ENCODE peak calls at places on chromosomes 3 and 15, in four cellular contexts. E is lower lobe of right lung, K is dorsolateral prefrontal cortex, L is neuronal stem cell. D is an unnamed sample.

GRCh38 chr15:75454471-75455418 is 3.3 kb upstream of the SIN3A start:
- DNase-seq in E (peak; percentile 83), K (peak; percentile 48), L (peak; percentile 69), D (peak; percentile 72)

GRCh38 chr3:27485853-27486252 is 1.7 kb upstream of the SLC4A7 start:
- DNase-seq in E (no peak), K (no peak), L (peak; percentile 29), D (no peak)

GRCh38 chr3:32885283-32885935 is 66.0 kb upstream of the CCR4 start:
- DNase-seq in E (no peak), K (no peak), L (no peak), D (no peak)

GRCh38 chr15:40650479-40650878 is 44.5 kb upstream of the RAD51 start:
- DNase-seq in E (no peak), K (no peak), L (no peak), D (no peak)

GRCh38 chr3:50221413-50222168 is 14.4 kb upstream of the GNAI2 start:
- DNase-seq in E (no peak), K (no peak), L (no peak), D (no peak)

GRCh38 chr3:105006164-105006563 is 360.5 kb upstream of the ALCAM start:
- DNase-seq in E (no peak), K (no peak), L (no peak), D (no peak)

GRCh38 chr15:39746176-39746575 is 36.5 kb downstream of the FSIP1 start:
- DNase-seq in E (no peak), K (no peak), L (no peak), D (no peak)

GRCh38 chr15:68781766-68782588 is 38.7 kb downstream of the ANP32A start:
- DNase-seq in E (peak; percentile 74), K (no peak), L (no peak), D (peak; percentile 89)

GRCh38 chr15:69609776-69610175 is 157.2 kb downstream of the RPLP1 start:
- DNase-seq in E (no peak), K (no peak), L (no peak), D (no peak)

GRCh38 chr3:71504250-71505036 is 79.1 kb downstream of the FOXP1 start:
- DNase-seq in E (no peak), K (no peak), L (no peak), D (no peak)

GRCh38 chr3:56369914-56370313 is 98.4 kb downstream of the ERC2 start:
- DNase-seq in E (no peak), K (no peak), L (no peak), D (no peak)

GRCh38 chr3:111260878-111261277 is 189.3 kb downstream of the NECTIN3 start:
- DNase-seq in E (no peak), K (no peak), L (no peak), D (no peak)

GRCh38 chr15:100284701-100285100 is 57.1 kb downstream of the ADAMTS17 start:
- DNase-seq in E (peak; percentile 57), K (no peak), L (no peak), D (no peak)

GRCh38 chr3:184645304-184645703 is 66.6 kb downstream of the MAGEF1 start:
- DNase-seq in E (peak; percentile 55), K (no peak), L (no peak), D (no peak)

GRCh38 chr3:125102470-125102869 is 46.7 kb upstream of the HEG1 start:
- DNase-seq in E (no peak), K (no peak), L (no peak), D (no peak)

GRCh38 chr15:88337993-88338392 is 81.5 kb upstream of the NTRK3 start:
- DNase-seq in E (no peak), K (no peak), L (no peak), D (no peak)

GRCh38 chr3:126133606-126134005 is 46.8 kb downstream of the ALDH1L1 start:
- DNase-seq in E (peak; percentile 35), K (peak; percentile 4), L (no peak), D (peak; percentile 51)

GRCh38 chr3:10599444-10599843 is 94.1 kb upstream of the ATP2B2 start:
- DNase-seq in E (no peak), K (no peak), L (no peak), D (no peak)

GRCh38 chr15:60582370-60583036 is 103.6 kb upstream of the ICE2 start:
- DNase-seq in E (no peak), K (no peak), L (no peak), D (no peak)

GRCh38 chr15:84962975-84963374 is 18.7 kb upstream of the PDE8A start:
- DNase-seq in E (no peak), K (no peak), L (no peak), D (no peak)

GRCh38 chr3:36919439-36920160 is 25.3 kb downstream of the TRANK1 start:
- DNase-seq in E (no peak), K (no peak), L (no peak), D (no peak)

GRCh38 chr15:63805993-63806980 is 27.5 kb downstream of the HERC1 start:
- DNase-seq in E (no peak), K (no peak), L (no peak), D (no peak)

GRCh38 chr3:167031364-167032049 is 348.6 kb downstream of the ZBBX start:
- DNase-seq in E (no peak), K (no peak), L (no peak), D (no peak)
- H3K27ac ChIP-seq in E (no peak overlapping the region), K (no peak overlapping the region), L (no peak overlapping the region), D (no peak overlapping the region)

GRCh38 chr3:185758912-185759311 is 65.9 kb downstream of the IGF2BP2 start:
- DNase-seq in E (no peak), K (no peak), L (no peak), D (no peak)

GRCh38 chr3:185759523-185759922 is 65.3 kb downstream of the IGF2BP2 start:
- DNase-seq in E (no peak), K (no peak), L (no peak), D (no peak)

GRCh38 chr3:185754920-185755319 is 69.9 kb downstream of the IGF2BP2 start:
- DNase-seq in E (no peak), K (no peak), L (no peak), D (no peak)

GRCh38 chr3:185756477-185756876 is 68.4 kb downstream of the IGF2BP2 start:
- DNase-seq in E (no peak), K (no peak), L (no peak), D (no peak)

GRCh38 chr3:185757176-185757575 is 67.7 kb downstream of the IGF2BP2 start:
- DNase-seq in E (no peak), K (no peak), L (no peak), D (no peak)
- H3K27ac ChIP-seq in E (no peak overlapping the region), K (no peak overlapping the region), L (no peak overlapping the region), D (no peak overlapping the region)

GRCh38 chr3:66494964-66495581 is 5.7 kb downstream of the LRIG1 start:
- DNase-seq in E (no peak), K (no peak), L (peak; percentile 66), D (no peak)

GRCh38 chr3:66490984-66491383 is 9.8 kb downstream of the LRIG1 start:
- DNase-seq in E (no peak), K (no peak), L (no peak), D (no peak)

GRCh38 chr3:66492672-66493071 is 8.2 kb downstream of the LRIG1 start:
- DNase-seq in E (no peak), K (no peak), L (no peak), D (no peak)

GRCh38 chr3:66495633-66496032 is 5.2 kb downstream of the LRIG1 start:
- DNase-seq in E (no peak), K (no peak), L (peak; percentile 82), D (no peak)

GRCh38 chr3:66493464-66494099 is 7.2 kb downstream of the LRIG1 start:
- DNase-seq in E (no peak), K (no peak), L (no peak), D (no peak)
- H3K27ac ChIP-seq in E (peak overlapping the region; percentile 58), K (peak overlapping the region; percentile 47), L (peak overlapping the region; percentile 45), D (peak overlapping the region; percentile 19)

DNA sequence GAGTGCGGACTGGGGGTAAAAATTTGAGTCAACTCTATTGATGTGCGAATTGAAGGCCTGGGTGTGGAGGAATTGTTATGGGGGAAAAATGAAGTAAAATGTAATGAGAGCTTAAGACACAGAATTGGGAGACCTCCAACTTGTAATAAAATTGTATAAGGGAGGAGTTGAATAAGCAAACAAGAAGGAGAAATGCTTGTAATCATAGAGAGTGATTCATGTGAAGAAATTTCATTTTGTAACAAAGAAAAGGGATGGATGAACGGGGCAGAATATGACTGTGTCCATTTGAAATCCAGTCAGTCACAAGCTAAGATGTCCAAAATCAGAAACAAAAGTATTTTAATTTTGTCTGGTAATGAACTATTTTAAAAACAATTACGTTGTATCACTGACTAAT is 552.3 kb downstream of the NAALADL2 start:
- DNase-seq in E (no peak), K (no peak), L (no peak), D (no peak)
- H3K27ac ChIP-seq in E (no peak overlapping the region), K (no peak overlapping the region), L (no peak overlapping the region), D (no peak overlapping the region)